ENCODE peak calls at places on chromosomes 13 and 19, in ten cellular contexts. I is thyroid gland, H is suprapubic skin, P is heart left ventricle, U is right atrium auricular region, C is caudate nucleus, B is hepatocyte, Z is colonic mucosa, A is left ventricle myocardium inferior, Q is breast epithelium. Y is an unnamed sample.

GRCh38 chr19:44725684-44726083 is 22.8 kb upstream of the BCL3 start:
- DNase-seq in Z (peak), C (no peak), H (no peak), B (no peak), P (no peak), I (no peak), Q (no peak), A (no peak), U (no peak), Y (no peak)

GRCh38 chr19:49019242-49019932 is 2.5 kb upstream of the LHB start:
- DNase-seq in Z (peak), I (peak), C (no peak), P (peak), H (peak), U (no peak), Q (peak), B (peak), A (peak), Y (peak)

GRCh38 chr19:53002479-53002878 is 11.2 kb upstream of the ERVV-1 start:
- DNase-seq in Z (no peak), C (no peak), A (no peak), P (no peak), U (no peak), B (no peak), Q (no peak), H (no peak), I (no peak), Y (no peak)

GRCh38 chr13:49530452-49530851 is 34.7 kb downstream of the PHF11 start:
- DNase-seq in P (no peak), H (no peak), U (no peak), A (no peak), Z (no peak), Q (no peak), C (no peak), B (no peak), I (peak), Y (no peak)

GRCh38 chr13:85314686-85315085 is 484.5 kb downstream of the SLITRK6 start:
- DNase-seq in C (peak), Q (no peak), P (no peak), Z (no peak), B (no peak), H (no peak), A (no peak), I (no peak), U (no peak), Y (no peak)

GRCh38 chr13:41461527-41462124 is 4.3 kb downstream of the RGCC start:
- DNase-seq in B (no peak), C (no peak), P (no peak), H (no peak), Z (no peak), I (no peak), Q (no peak), A (no peak), U (no peak), Y (no peak)

GRCh38 chr19:6039541-6040225 is 61.7 kb upstream of the RANBP3 start:
- DNase-seq in P (no peak), A (no peak), Q (no peak), H (peak), Z (no peak), U (peak), B (no peak), C (no peak), I (no peak), Y (no peak)

GRCh38 chr13:79281335-79281734 is 124.7 kb downstream of the RBM26 start:
- DNase-seq in U (no peak), Q (no peak), B (no peak), A (no peak), I (no peak), H (no peak), P (no peak), C (no peak), Z (no peak), Y (no peak)

GRCh38 chr13:58341318-58341717 is 709.8 kb downstream of the PCDH17 start:
- DNase-seq in I (no peak), B (no peak), C (no peak), H (no peak), Z (no peak), A (no peak), Q (no peak), U (no peak), P (no peak), Y (no peak)

GRCh38 chr19:48378194-48378570 is 13.2 kb downstream of the KDELR1 start:
- DNase-seq in U (no peak), I (no peak), P (no peak), C (no peak), Q (no peak), Z (no peak), B (no peak), A (no peak), H (no peak), Y (no peak)

GRCh38 chr19:46753420-46754155 is 7.3 kb upstream of the STRN4 start:
- DNase-seq in U (no peak), Q (no peak), Z (peak), C (peak), I (peak), P (no peak), H (no peak), B (peak), A (peak), Y (peak)

GRCh38 chr13:30923423-30923822 is 9.0 kb upstream of the TEX26 start:
- DNase-seq in C (no peak), Q (no peak), U (no peak), Z (no peak), H (no peak), P (no peak), I (no peak), B (no peak), A (no peak), Y (no peak)

GRCh38 chr13:68051910-68052309 is 821.8 kb upstream of the PCDH9 start:
- DNase-seq in C (no peak), Z (no peak), U (no peak), Q (no peak), I (no peak), H (no peak), B (no peak), P (no peak), A (no peak), Y (no peak)

GRCh38 chr13:52009985-52010384 is 1.3 kb downstream of the ATP7B start:
- DNase-seq in U (no peak), B (no peak), I (no peak), P (no peak), Z (no peak), Q (no peak), A (no peak), C (no peak), H (no peak), Y (no peak)

GRCh38 chr19:10718205-10719196 is 622 bp downstream of the DNM2 start:
- DNase-seq in P (peak), B (peak), U (no peak), H (peak), C (peak), I (peak), Z (no peak), Q (no peak), A (peak), Y (no peak)

GRCh38 chr13:112442483-112443090 is 66.4 kb downstream of the SPACA7 start:
- DNase-seq in Z (peak), Q (no peak), U (peak), A (no peak), H (no peak), P (no peak), C (no peak), I (no peak), B (no peak), Y (no peak)

GRCh38 chr19:8501968-8502367 is 472 bp downstream of the PRAM1 start:
- DNase-seq in H (no peak), P (no peak), C (no peak), I (no peak), B (no peak), Z (no peak), A (no peak), U (no peak), Q (no peak), Y (no peak)
- H3K27ac ChIP-seq in H (no peak), P (no peak), C (no peak), I (no peak), B (no peak), Z (no peak), A (no peak), U (no peak), Q (no peak), Y (no peak)

DNA sequence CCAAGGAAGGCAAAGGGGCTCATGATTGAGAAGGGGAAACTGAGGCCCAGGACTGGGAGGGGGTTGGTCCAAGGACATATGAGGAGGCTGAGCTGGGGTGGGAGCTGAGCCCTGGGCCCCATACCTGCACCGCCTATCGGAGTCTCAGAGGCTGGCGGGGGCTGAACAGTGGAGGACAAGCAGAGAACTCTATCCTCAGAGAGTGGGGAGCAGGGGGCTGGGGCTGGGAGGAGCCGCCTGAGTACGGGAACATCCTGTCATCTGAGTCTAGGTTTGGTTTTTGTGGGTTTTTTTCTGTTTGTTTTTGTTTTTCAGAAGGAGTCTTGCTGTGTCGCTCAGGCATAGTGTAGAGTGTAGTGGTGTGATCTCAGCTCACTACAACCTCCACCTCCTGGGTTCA is 6.2 kb downstream of the ARRDC2 start:
- DNase-seq in I (no peak), B (no peak), P (no peak), A (no peak), Z (no peak), C (no peak), U (no peak), Q (no peak), H (no peak), Y (no peak)
- H3K27ac ChIP-seq in I (peak), B (no peak), P (peak), A (peak), Z (no peak), C (no peak), U (peak), Q (peak), H (peak), Y (peak)

DNA sequence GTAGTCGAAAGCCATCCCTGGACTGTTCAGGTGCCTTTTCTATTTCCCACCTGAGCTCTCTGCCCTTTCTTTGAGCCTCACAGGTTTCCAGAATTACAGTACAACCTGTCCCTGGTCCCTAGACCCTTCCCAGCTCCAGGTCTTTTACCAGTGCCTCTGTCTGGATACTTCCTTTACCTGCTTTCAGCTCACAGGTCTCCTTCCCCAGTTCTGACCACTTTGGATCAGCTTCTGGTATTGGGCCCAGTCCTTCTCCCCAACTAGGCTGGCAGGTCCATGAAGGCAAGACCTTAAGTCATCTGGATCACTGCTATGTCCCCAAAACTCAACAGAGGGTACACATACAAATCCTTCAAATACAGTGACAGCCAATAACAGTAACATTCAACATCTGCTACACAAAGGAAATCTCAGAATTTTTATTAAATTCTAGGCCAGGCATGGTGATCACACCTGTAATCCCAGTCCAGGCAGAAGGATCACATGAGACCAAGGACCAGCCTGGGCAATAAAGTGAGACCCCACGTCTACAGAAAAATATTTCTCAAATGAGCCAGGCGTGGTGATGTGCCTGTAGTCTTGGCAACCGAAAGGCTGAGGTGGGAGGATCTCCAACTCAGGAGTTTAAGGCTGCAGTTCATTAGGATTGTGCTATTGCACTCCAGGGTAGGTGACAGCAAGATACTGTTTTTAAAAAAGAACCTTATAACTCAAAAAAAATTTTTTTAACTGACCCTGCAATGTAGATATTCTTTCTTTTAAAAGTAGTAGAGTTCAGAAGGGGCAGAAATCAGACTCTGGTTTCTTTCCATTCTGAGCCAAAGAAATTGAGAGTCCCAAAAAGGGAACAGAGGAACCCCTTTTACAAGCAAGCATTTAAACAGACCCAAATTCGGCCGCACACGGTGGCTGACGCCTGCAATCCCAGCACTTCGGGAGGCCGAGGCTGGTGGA is 1.3 kb downstream of the RPS16 start:
- DNase-seq in C (no peak), P (no peak), I (no peak), A (no peak), Q (no peak), H (no peak), U (no peak), B (no peak), Z (no peak), Y (no peak)
- H3K27ac ChIP-seq in C (no peak), P (no peak), I (peak), A (peak), Q (peak), H (peak), U (peak), B (peak), Z (no peak), Y (peak)

GRCh38 chr13:91950803-91951202 is 552.4 kb downstream of the GPC5 start:
- DNase-seq in P (no peak), A (no peak), C (no peak), H (no peak), Z (no peak), I (no peak), U (no peak), B (no peak), Q (no peak), Y (no peak)
- H3K27ac ChIP-seq in P (no peak), A (no peak), C (no peak), H (no peak), Z (no peak), I (no peak), U (no peak), B (no peak), Q (no peak), Y (no peak)